ENCODE peak calls at places on chromosomes 11 and 22, in nine cellular contexts. V is ovary, S is prostate gland, Y is transverse colon, U is stomach, H is HCT116, X is esophagus squamous epithelium, E is K562, M is adrenal gland. B is an unnamed sample.

GRCh38 chr11:89436071-89436470 is 55.1 kb downstream of the NOX4 start:
- DNase-seq in V (no peak), S (no peak), Y (no peak), U (no peak), H (no peak), X (no peak), E (no peak), M (no peak), B (no peak)

GRCh38 chr11:43547900-43548381 is 132.6 kb upstream of the HSD17B12 start:
- DNase-seq in V (peak; percentile 88), S (no peak), Y (no peak), U (peak; percentile 41), H (no peak), X (no peak), E (peak; percentile 89), M (peak; percentile 70), B (no peak)

GRCh38 chr22:32986773-32987050 is 71.5 kb downstream of the SYN3 start:
- DNase-seq in V (no peak), S (no peak), Y (no peak), U (no peak), H (no peak), X (no peak), E (no peak), M (no peak), B (no peak)

GRCh38 chr22:39003165-39003638 is 10.9 kb upstream of the APOBEC3C start:
- DNase-seq in V (peak; percentile 75), S (peak; percentile 66), Y (peak; percentile 83), U (peak; percentile 81), H (peak; percentile 80), X (no peak), E (peak; percentile 61), M (peak; percentile 87), B (peak; percentile 77)

GRCh38 chr11:80505771-80506170 is 1064.9 kb upstream of the TENM4 start:
- DNase-seq in V (no peak), S (no peak), Y (no peak), U (no peak), H (no peak), X (no peak), E (no peak), M (no peak), B (no peak)

GRCh38 chr11:9461068-9461759 is 402 bp downstream of the ZNF143 start:
- DNase-seq in V (peak; percentile 90), S (peak; percentile 81), Y (peak; percentile 86), U (peak; percentile 83), H (no peak), X (peak; percentile 49), E (peak; percentile 84), M (peak; percentile 88), B (peak; percentile 77)

GRCh38 chr22:46844606-46845210 is 82.3 kb downstream of the TBC1D22A start:
- DNase-seq in V (no peak), S (no peak), Y (no peak), U (no peak), H (no peak), X (no peak), E (no peak), M (no peak), B (no peak)

GRCh38 chr22:27557554-27558060 is 243.9 kb downstream of the MN1 start:
- DNase-seq in V (no peak), S (no peak), Y (no peak), U (no peak), H (no peak), X (no peak), E (peak; percentile 45), M (no peak), B (no peak)

GRCh38 chr11:27875480-27876208 is 175.4 kb upstream of the BDNF start:
- DNase-seq in V (no peak), S (no peak), Y (no peak), U (no peak), H (no peak), X (no peak), E (no peak), M (no peak), B (no peak)

GRCh38 chr22:27637604-27638003 is 164.0 kb downstream of the MN1 start:
- DNase-seq in V (no peak), S (no peak), Y (no peak), U (no peak), H (no peak), X (no peak), E (no peak), M (no peak), B (no peak)

GRCh38 chr22:32771761-32772160 is 29.7 kb upstream of the TIMP3 start:
- DNase-seq in V (no peak), S (no peak), Y (no peak), U (no peak), H (no peak), X (no peak), E (no peak), M (no peak), B (no peak)

GRCh38 chr11:73223998-73224730 is 6.1 kb downstream of the P2RY2 start:
- DNase-seq in V (no peak), S (no peak), Y (no peak), U (no peak), H (no peak), X (no peak), E (peak; percentile 28), M (no peak), B (no peak)

GRCh38 chr22:43242627-43243026 is 55.7 kb upstream of the TTLL12 start:
- DNase-seq in V (no peak), S (no peak), Y (no peak), U (no peak), H (no peak), X (no peak), E (no peak), M (no peak), B (no peak)

GRCh38 chr11:10898763-10899541 is 41.1 kb upstream of the ZBED5 start:
- DNase-seq in V (no peak), S (no peak), Y (no peak), U (no peak), H (no peak), X (no peak), E (peak; percentile 44), M (no peak), B (no peak)
- TF ChIP-seq POLR2A in V (no peak), S (no peak), Y (no peak), U (no peak), H (no peak), X (no peak), E (peak; percentile 57), M (no peak), B (no peak)

GRCh38 chr22:45211848-45212247 is 28.8 kb downstream of the KIAA0930 start:
- DNase-seq in V (no peak), S (no peak), Y (no peak), U (no peak), H (no peak), X (no peak), E (no peak), M (no peak), B (no peak)

GRCh38 chr22:45212992-45213751 is 27.5 kb downstream of the KIAA0930 start:
- DNase-seq in V (no peak), S (no peak), Y (peak; percentile 27), U (no peak), H (no peak), X (no peak), E (no peak), M (peak; percentile 82), B (no peak)

GRCh38 chr22:45211435-45211834 is 29.3 kb downstream of the KIAA0930 start:
- DNase-seq in V (no peak), S (no peak), Y (no peak), U (no peak), H (no peak), X (no peak), E (no peak), M (no peak), B (no peak)

GRCh38 chr22:45210577-45211431 is 29.9 kb downstream of the KIAA0930 start:
- DNase-seq in V (no peak), S (no peak), Y (no peak), U (no peak), H (no peak), X (no peak), E (no peak), M (no peak), B (peak; percentile 17)

DNA sequence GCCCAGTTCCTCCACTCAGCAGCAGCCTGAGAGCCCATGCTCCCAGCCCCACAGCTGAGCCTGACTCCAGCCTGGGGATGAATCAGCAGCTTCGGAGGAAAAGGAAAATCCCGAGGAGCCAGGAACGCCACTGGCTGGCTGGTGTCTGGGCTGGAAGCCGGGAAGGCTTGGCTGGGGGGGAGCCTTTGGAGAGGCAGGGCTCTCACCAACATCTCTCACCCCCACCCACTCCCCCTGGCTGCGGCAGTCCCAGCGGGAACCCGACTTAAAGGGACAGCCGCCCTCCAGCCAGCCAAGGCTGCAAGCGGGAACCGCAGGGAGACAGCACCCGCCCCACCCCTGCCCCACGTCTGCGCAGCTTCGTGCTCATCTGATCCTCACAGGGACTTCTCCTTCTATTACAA is 28.4 kb downstream of the KIAA0930 start:
- DNase-seq in V (peak; percentile 74), S (no peak), Y (peak; percentile 64), U (peak; percentile 38), H (no peak), X (no peak), E (peak; percentile 12), M (peak; percentile 95), B (peak; percentile 44)
- H3K4me3 ChIP-seq in V (peak overlapping the region; percentile 21), S (peak overlapping the region; percentile 6), Y (peak overlapping the region; percentile 20), U (peak overlapping the region; percentile 31), H (no peak overlapping the region), X (peak overlapping the region; percentile 37), E (no peak overlapping the region), M (no peak overlapping the region), B (peak overlapping the region; percentile 36)

DNA sequence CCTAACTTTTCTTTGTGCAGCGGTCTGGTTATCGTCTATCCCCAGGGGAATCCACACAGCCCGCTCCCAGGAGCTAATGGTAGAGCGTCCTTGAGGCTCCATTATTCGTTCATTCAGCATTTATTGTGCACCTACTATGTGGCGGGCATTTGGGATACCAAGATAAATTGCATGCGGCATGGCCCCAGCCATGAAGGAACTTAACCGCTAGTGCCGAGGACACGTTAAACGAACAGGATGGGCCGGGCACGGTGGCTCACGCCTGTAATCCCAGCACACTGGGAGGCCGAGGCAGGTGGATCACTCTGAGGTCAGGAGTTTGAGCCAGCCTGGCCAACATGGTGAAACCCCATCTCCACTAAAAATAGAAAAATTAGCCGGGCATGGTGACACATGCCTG is 11.2 kb downstream of the TMEM121B start:
- DNase-seq in V (no peak), S (no peak), Y (no peak), U (no peak), H (no peak), X (no peak), E (no peak), M (no peak), B (no peak)
- H3K4me1 ChIP-seq in V (no peaks in the 10 kb centered on the region), S (no peaks in the 10 kb centered on the region), Y (no peaks in the 10 kb centered on the region), U (peaks cover 28% of the 10 kb centered on the region), H (no peaks in the 10 kb centered on the region), X (no peaks in the 10 kb centered on the region), E (peaks cover 4% of the 10 kb centered on the region), M (no peaks in the 10 kb centered on the region), B (no peaks in the 10 kb centered on the region)

DNA sequence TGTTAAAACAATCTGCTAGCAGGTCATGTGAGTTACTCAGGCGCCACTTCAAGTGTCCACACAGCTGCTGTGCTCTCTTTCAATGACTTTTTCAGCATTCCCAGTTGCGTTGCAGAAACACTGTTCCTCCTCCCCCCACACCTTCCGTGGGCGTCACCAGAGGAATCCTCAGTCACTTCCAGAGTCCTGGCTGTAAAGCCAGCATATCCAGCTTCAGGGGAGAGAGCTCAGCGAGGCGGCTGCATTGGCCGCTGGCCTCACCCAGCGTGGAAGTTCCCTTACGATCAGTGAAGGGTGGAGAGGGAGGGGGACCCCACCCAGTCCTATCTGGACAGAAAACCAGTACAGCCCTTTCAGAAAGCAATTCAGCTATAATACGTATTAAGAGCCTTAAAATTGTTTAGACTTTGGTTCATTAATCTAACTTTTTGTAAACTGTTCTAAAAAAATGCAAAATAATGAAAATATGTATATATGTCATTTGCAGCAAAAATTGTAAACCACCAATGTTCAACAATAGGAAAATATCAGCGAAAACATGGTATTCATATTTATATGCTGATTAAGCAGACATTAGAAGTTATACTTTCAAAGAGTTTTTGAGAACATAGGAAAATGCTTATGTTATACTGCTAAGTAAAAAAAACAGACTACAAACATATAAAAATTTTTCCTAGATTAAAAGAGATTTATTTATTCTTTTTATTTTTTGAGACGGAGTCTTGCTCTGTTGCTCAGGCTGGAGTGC is 2.8 kb upstream of the ANO9 start:
- DNase-seq in V (no peak), S (no peak), Y (peak; percentile 84), U (peak; percentile 33), H (no peak), X (no peak), E (peak; percentile 68), M (no peak), B (peak; percentile 39)
- TF ChIP-seq POLR2A in V (no peak), S (no peak), Y (peak; percentile 61), U (no peak), H (no peak), X (no peak), E (no peak), M (no peak), B (no peak)